ENCODE peak calls at places on chromosomes 6 and 20, in nine cellular contexts. J, L, W, I, D, U, T, Z and F are unnamed samples.

GRCh38 chr6:33034554-33034953 is 25.2 kb upstream of the HLA-DOA start:
- DNase-seq in J (no peak), L (no peak), W (no peak), I (no peak), D (no peak), U (no peak), T (no peak), Z (no peak), F (no peak)

GRCh38 chr6:111057074-111057752 is 30.1 kb upstream of the SLC16A10 start:
- DNase-seq in J (peak), L (no peak), W (peak), I (peak), D (peak), U (peak), T (no peak), Z (peak), F (peak)

GRCh38 chr6:22575190-22575589 is 5.8 kb downstream of the HDGFL1 start:
- DNase-seq in J (peak), L (no peak), W (peak), I (no peak), D (no peak), U (no peak), T (no peak), Z (no peak), F (no peak)

GRCh38 chr20:50415516-50416268 is 94.5 kb upstream of the PTPN1 start:
- DNase-seq in J (peak), L (peak), W (peak), I (peak), D (peak), U (no peak), T (peak), Z (no peak), F (peak)

GRCh38 chr6:147257760-147258159 is 53.5 kb downstream of the STXBP5 start:
- DNase-seq in J (no peak), L (no peak), W (no peak), I (no peak), D (no peak), U (no peak), T (no peak), Z (no peak), F (no peak)

GRCh38 chr20:21396045-21396893 is 1.1 kb downstream of the NKX2-4 start:
- DNase-seq in J (no peak), L (no peak), W (no peak), I (no peak), D (no peak), U (no peak), T (no peak), Z (peak), F (peak)

GRCh38 chr6:157253699-157254098 is 69.6 kb downstream of the TMEM242 start:
- DNase-seq in J (no peak), L (no peak), W (no peak), I (no peak), D (no peak), U (no peak), T (no peak), Z (no peak), F (no peak)

GRCh38 chr6:167565388-167565787 is 240.5 kb downstream of the TTLL2 start:
- DNase-seq in J (no peak), L (no peak), W (no peak), I (no peak), D (no peak), U (no peak), T (no peak), Z (no peak), F (no peak)

GRCh38 chr6:56370591-56371198 is 123.3 kb upstream of the COL21A1 start:
- DNase-seq in J (peak), L (no peak), W (peak), I (peak), D (peak), U (peak), T (peak), Z (peak), F (peak)

GRCh38 chr6:75202676-75203131 is 3.1 kb downstream of the COL12A1 start:
- DNase-seq in J (peak), L (no peak), W (peak), I (no peak), D (no peak), U (no peak), T (no peak), Z (no peak), F (peak)

GRCh38 chr20:45032276-45032675 is 66.0 kb downstream of the STK4 start:
- DNase-seq in J (no peak), L (no peak), W (no peak), I (no peak), D (no peak), U (no peak), T (no peak), Z (no peak), F (no peak)

GRCh38 chr20:46099491-46100287 is 9.9 kb upstream of the NCOA5 start:
- DNase-seq in J (no peak), L (peak), W (no peak), I (no peak), D (no peak), U (no peak), T (no peak), Z (peak), F (no peak)

GRCh38 chr6:111813247-111814162 is 59.7 kb downstream of the FYN start:
- DNase-seq in J (peak), L (no peak), W (peak), I (no peak), D (no peak), U (no peak), T (no peak), Z (no peak), F (peak)

GRCh38 chr6:150145427-150145826 is 2.6 kb downstream of the PPP1R14C start:
- DNase-seq in J (no peak), L (no peak), W (no peak), I (no peak), D (no peak), U (no peak), T (no peak), Z (no peak), F (no peak)

GRCh38 chr6:26594730-26595632 is 1.8 kb upstream of the ABT1 start:
- DNase-seq in J (peak), L (no peak), W (peak), I (peak), D (peak), U (no peak), T (no peak), Z (no peak), F (no peak)

GRCh38 chr20:5696011-5696559 is 54.1 kb upstream of the SHLD1 start:
- DNase-seq in J (peak), L (no peak), W (no peak), I (no peak), D (peak), U (peak), T (peak), Z (no peak), F (peak)

GRCh38 chr6:159002432-159003160 is 2.6 kb upstream of the RSPH3 start:
- DNase-seq in J (peak), L (no peak), W (peak), I (no peak), D (no peak), U (no peak), T (no peak), Z (no peak), F (peak)

GRCh38 chr6:139114741-139115140 is 20.1 kb upstream of the HECA start:
- DNase-seq in J (no peak), L (no peak), W (no peak), I (no peak), D (no peak), U (no peak), T (no peak), Z (no peak), F (no peak)

GRCh38 chr20:36820073-36820472 is 46.5 kb upstream of the DSN1 start:
- DNase-seq in J (no peak), L (no peak), W (no peak), I (no peak), D (no peak), U (no peak), T (no peak), Z (no peak), F (no peak)

GRCh38 chr6:38846844-38847243 is 131.7 kb downstream of the DNAH8 start:
- DNase-seq in J (peak), L (no peak), W (peak), I (no peak), D (no peak), U (no peak), T (no peak), Z (no peak), F (no peak)

GRCh38 chr20:59305898-59306640 is 5.7 kb downstream of the EDN3 start:
- DNase-seq in J (no peak), L (no peak), W (no peak), I (no peak), D (no peak), U (no peak), T (no peak), Z (no peak), F (no peak)

GRCh38 chr20:4885877-4886276 is 115.4 kb downstream of the SLC23A2 start:
- DNase-seq in J (no peak), L (no peak), W (no peak), I (no peak), D (no peak), U (no peak), T (no peak), Z (no peak), F (no peak)

GRCh38 chr6:72552938-72553337 is 68.9 kb upstream of the KCNQ5 start:
- DNase-seq in J (peak), L (no peak), W (peak), I (no peak), D (no peak), U (no peak), T (no peak), Z (no peak), F (no peak)

GRCh38 chr6:148251891-148252290 is 90.7 kb upstream of the SASH1 start:
- DNase-seq in J (no peak), L (no peak), W (no peak), I (no peak), D (no peak), U (no peak), T (no peak), Z (no peak), F (no peak)

GRCh38 chr20:6828794-6829423 is 61.4 kb downstream of the BMP2 start:
- DNase-seq in J (peak), L (peak), W (peak), I (peak), D (peak), U (peak), T (peak), Z (peak), F (peak)

GRCh38 chr20:41149679-41150131 is 12.4 kb downstream of the PLCG1 start:
- DNase-seq in J (peak), L (no peak), W (peak), I (no peak), D (peak), U (no peak), T (peak), Z (no peak), F (no peak)

GRCh38 chr20:2065111-2065510 is 36.5 kb upstream of the STK35 start:
- DNase-seq in J (no peak), L (no peak), W (no peak), I (no peak), D (no peak), U (no peak), T (no peak), Z (no peak), F (no peak)

GRCh38 chr6:170007468-170008240 is 256.2 kb downstream of the ERMARD start:
- DNase-seq in J (no peak), L (no peak), W (no peak), I (no peak), D (no peak), U (no peak), T (no peak), Z (no peak), F (no peak)

GRCh38 chr6:12102350-12102749 is 90.2 kb downstream of the HIVEP1 start:
- DNase-seq in J (no peak), L (no peak), W (no peak), I (no peak), D (no peak), U (no peak), T (no peak), Z (no peak), F (no peak)

GRCh38 chr6:90431521-90432407 is 135.1 kb upstream of the BACH2 start:
- DNase-seq in J (no peak), L (no peak), W (no peak), I (no peak), D (no peak), U (no peak), T (no peak), Z (no peak), F (no peak)

GRCh38 chr6:2765896-2766766 is 938 bp downstream of the WRNIP1 start:
- DNase-seq in J (peak), L (peak), W (peak), I (no peak), D (no peak), U (no peak), T (peak), Z (peak), F (peak)